ENCODE peak calls at places on chromosomes 11 and 22, in ten cellular contexts. D is spleen, Q is prostate gland, L is sigmoid colon, S is H1, P is tibial nerve, O is testis, Y is heart left ventricle, V is suprapubic skin, K is body of pancreas. W is an unnamed sample.

GRCh38 chr11:34680918-34681554 is 60.1 kb downstream of the EHF start:
- DNase-seq in D (no peak), P (no peak), S (no peak), L (no peak), Y (no peak), O (no peak), V (no peak), K (no peak), Q (no peak), W (no peak)

GRCh38 chr11:85028329-85029101 is 598.6 kb downstream of the DLG2 start:
- DNase-seq in P (no peak), Y (no peak), S (no peak), L (no peak), O (no peak), D (no peak), K (no peak), V (no peak), Q (no peak), W (no peak)

GRCh38 chr11:118046051-118046963 is 30.6 kb upstream of the TMPRSS4 start:
- DNase-seq in L (no peak), D (no peak), P (no peak), K (no peak), S (no peak), Y (no peak), Q (no peak), O (no peak), V (no peak), W (no peak)

GRCh38 chr11:125881291-125881690 is 6.2 kb upstream of the HYLS1 start:
- DNase-seq in D (no peak), Y (no peak), O (no peak), P (no peak), V (no peak), K (no peak), Q (no peak), S (no peak), L (no peak), W (no peak)

GRCh38 chr11:45435706-45436105 is 149.6 kb upstream of the SYT13 start:
- DNase-seq in Y (no peak), Q (no peak), D (no peak), O (no peak), P (no peak), L (no peak), V (no peak), K (no peak), S (no peak), W (no peak)

GRCh38 chr22:41288245-41288946 is 2.4 kb upstream of the RANGAP1 start:
- DNase-seq in P (no peak), L (peak; percentile 69), Y (no peak), Q (peak; percentile 80), D (no peak), O (no peak), S (no peak), V (no peak), K (peak; percentile 77), W (no peak)

GRCh38 chr22:45238431-45239377 is 2.0 kb downstream of the KIAA0930 start:
- DNase-seq in V (no peak), Q (no peak), Y (no peak), S (no peak), K (no peak), O (no peak), D (peak; percentile 64), L (no peak), P (no peak), W (no peak)

GRCh38 chr11:5596611-5597201 is at the start of gene TRIM6:
- DNase-seq in V (peak; percentile 79), Q (peak; percentile 26), S (peak; percentile 65), L (peak; percentile 83), K (peak; percentile 61), Y (peak; percentile 61), P (peak; percentile 23), D (peak; percentile 84), O (peak; percentile 66), W (peak; percentile 76)

GRCh38 chr11:114232400-114233070 is 63.7 kb upstream of the NNMT start:
- DNase-seq in V (no peak), L (no peak), O (no peak), P (no peak), S (peak; percentile 69), K (no peak), Q (no peak), D (no peak), Y (no peak), W (no peak)

GRCh38 chr11:108967571-108967970 is 302.7 kb downstream of the DDX10 start:
- DNase-seq in K (no peak), P (no peak), D (no peak), L (peak; percentile 65), Q (no peak), V (no peak), Y (peak; percentile 79), S (no peak), O (peak; percentile 16), W (no peak)

GRCh38 chr11:96012086-96012824 is 88.3 kb upstream of the MTMR2 start:
- DNase-seq in P (peak; percentile 19), Q (peak; percentile 42), K (peak; percentile 26), D (peak; percentile 75), Y (peak; percentile 22), V (no peak), S (no peak), L (peak; percentile 72), O (no peak), W (no peak)

GRCh38 chr22:20818471-20818870 is 40.1 kb downstream of the PI4KA start:
- DNase-seq in Q (no peak), S (no peak), P (no peak), K (no peak), O (no peak), L (no peak), Y (no peak), V (no peak), D (no peak), W (no peak)

GRCh38 chr22:38110008-38110862 is at the start of gene BAIAP2L2:
- DNase-seq in S (no peak), P (no peak), K (no peak), O (no peak), Y (no peak), V (no peak), L (no peak), Q (no peak), D (no peak), W (no peak)

GRCh38 chr11:114183041-114183511 is 113.1 kb upstream of the NNMT start:
- DNase-seq in O (peak; percentile 54), Y (no peak), V (no peak), L (peak; percentile 93), P (no peak), S (no peak), K (peak; percentile 44), D (peak; percentile 89), Q (no peak), W (no peak)

GRCh38 chr11:8683115-8683807 is 669 bp downstream of the RPL27A start:
- DNase-seq in S (no peak), Q (no peak), V (no peak), L (no peak), P (no peak), Y (no peak), D (no peak), O (no peak), K (no peak), W (no peak)

GRCh38 chr11:8685306-8685705 is 2.7 kb downstream of the RPL27A start:
- DNase-seq in V (no peak), D (no peak), P (no peak), K (no peak), Q (no peak), O (no peak), L (no peak), Y (no peak), S (no peak), W (no peak)

GRCh38 chr11:8686325-8686724 is 3.7 kb downstream of the RPL27A start:
- DNase-seq in S (no peak), V (no peak), P (no peak), L (no peak), Y (no peak), D (no peak), K (no peak), Q (no peak), O (no peak), W (no peak)

GRCh38 chr11:8684600-8685290 is 2.2 kb downstream of the RPL27A start:
- DNase-seq in S (no peak), Q (no peak), D (no peak), L (no peak), P (no peak), O (no peak), V (no peak), K (no peak), Y (no peak), W (no peak)

GRCh38 chr11:8685820-8686219 is 3.2 kb downstream of the RPL27A start:
- DNase-seq in K (no peak), Y (no peak), Q (no peak), L (no peak), D (no peak), O (no peak), V (no peak), P (no peak), S (no peak), W (no peak)
- H3K4me1 ChIP-seq in K (peaks cover 55% of the 10 kb centered on the region), Y (peaks cover 45% of the 10 kb centered on the region), Q (peaks cover 8% of the 10 kb centered on the region), L (no peaks in the 10 kb centered on the region), D (peaks cover 58% of the 10 kb centered on the region), O (peaks cover 15% of the 10 kb centered on the region), V (peaks cover 46% of the 10 kb centered on the region), P (peaks cover 48% of the 10 kb centered on the region), S (peaks cover 8% of the 10 kb centered on the region), W (peaks cover 10% of the 10 kb centered on the region)

GRCh38 chr22:25564320-25564978 is at the start of gene GRK3:
- DNase-seq in L (peak; percentile 88), V (peak; percentile 86), Y (peak; percentile 75), K (peak; percentile 70), S (peak; percentile 83), D (peak; percentile 93), O (peak; percentile 77), P (peak; percentile 31), Q (peak; percentile 75), W (peak; percentile 77)
- TF ChIP-seq POLR2A in L (no peak), V (no peak), Y (no peak), K (peak; percentile 63), S (peak; percentile 56), D (peak; percentile 60), O (no peak), P (no peak), Q (peak; percentile 46), W (no peak)

GRCh38 chr11:120646206-120646605 is 134.7 kb downstream of the GRIK4 start:
- DNase-seq in D (peak; percentile 17), V (no peak), Q (no peak), L (no peak), P (no peak), K (no peak), Y (no peak), S (no peak), O (no peak), W (no peak)
- H3K27me3 ChIP-seq in D (peaks cover 39% of the 10 kb centered on the region), V (peaks cover 2% of the 10 kb centered on the region), Q (no peaks in the 10 kb centered on the region), L (no peaks in the 10 kb centered on the region), P (no peaks in the 10 kb centered on the region), K (no peaks in the 10 kb centered on the region), Y (no peaks in the 10 kb centered on the region), S (peaks cover 76% of the 10 kb centered on the region), O (no peaks in the 10 kb centered on the region), W (no peaks in the 10 kb centered on the region)

DNA sequence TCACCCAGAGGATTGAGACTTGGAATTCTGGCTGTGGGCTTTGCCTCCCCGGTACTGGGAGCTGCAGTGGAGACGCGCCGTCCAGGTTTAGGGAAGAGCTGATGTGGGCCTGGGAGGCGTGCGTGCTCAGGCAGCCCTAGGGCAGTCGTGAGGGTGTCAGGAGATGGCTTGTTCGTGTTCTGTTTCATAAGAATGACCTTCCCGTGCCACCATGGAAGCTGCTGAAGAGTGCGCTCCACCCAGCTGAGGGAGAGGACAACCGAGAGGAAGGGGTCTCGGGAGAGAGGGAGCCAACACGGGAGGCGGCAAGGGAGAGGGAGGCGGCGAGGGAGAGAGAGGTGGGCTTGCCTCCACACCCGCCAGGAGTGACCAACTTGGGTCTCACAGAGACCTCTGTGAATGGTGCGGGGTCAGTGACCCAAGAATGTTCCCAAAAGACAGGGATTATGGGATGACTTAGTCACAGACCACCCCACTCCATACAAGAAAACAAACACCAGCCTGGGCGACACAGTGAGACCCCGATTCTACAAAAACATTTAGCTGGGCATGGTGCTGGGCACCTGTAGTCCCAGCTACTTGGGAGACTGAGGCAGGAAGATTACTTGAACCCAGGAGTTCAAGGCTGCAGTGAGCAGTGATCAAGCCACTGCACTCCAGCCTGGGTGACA is 14.7 kb upstream of the TRMU start:
- DNase-seq in S (no peak), Y (no peak), D (no peak), V (no peak), K (no peak), O (no peak), L (no peak), Q (no peak), P (no peak), W (no peak)
- H3K4me1 ChIP-seq in S (no peaks in the 10 kb centered on the region), Y (no peaks in the 10 kb centered on the region), D (no peaks in the 10 kb centered on the region), V (no peaks in the 10 kb centered on the region), K (no peaks in the 10 kb centered on the region), O (peaks cover 11% of the 10 kb centered on the region), L (no peaks in the 10 kb centered on the region), Q (no peaks in the 10 kb centered on the region), P (no peaks in the 10 kb centered on the region), W (no peaks in the 10 kb centered on the region)